ENCODE peak calls at places on chromosomes 6 and 20, in eight cellular contexts. B is cardiac muscle cell; I is ascending aorta; R is CD8-positive, alpha-beta T cell; A is IMR-90; K is left ventricle myocardium inferior; X is heart left ventricle; J is lower lobe of right lung. W is an unnamed sample.

GRCh38 chr6:1667012-1667804 is 57.5 kb downstream of the FOXC1 start:
- DNase-seq in B (no peak), R (no peak), I (no peak), X (no peak), J (no peak), A (peak; percentile 97), K (no peak), W (no peak)

GRCh38 chr20:30912006-30912660 is 345.3 kb upstream of the DEFB115 start:
- DNase-seq in B (peak; percentile 54), X (no peak), K (no peak), J (peak; percentile 10), R (no peak), A (no peak), I (no peak), W (peak; percentile 27)

GRCh38 chr6:46799657-46800056 is 6.5 kb downstream of the MEP1A start:
- DNase-seq in B (no peak), J (no peak), K (no peak), R (no peak), X (no peak), A (no peak), I (no peak), W (no peak)

GRCh38 chr20:23225407-23226060 is 125.1 kb upstream of the NXT1 start:
- DNase-seq in J (peak; percentile 67), A (peak; percentile 82), I (peak; percentile 89), X (peak; percentile 75), K (peak; percentile 48), R (no peak), B (no peak), W (no peak)

GRCh38 chr6:17725083-17725482 is 18.4 kb upstream of the NUP153 start:
- DNase-seq in B (peak; percentile 35), R (no peak), X (peak; percentile 77), K (peak; percentile 68), J (no peak), A (peak; percentile 59), I (peak; percentile 50), W (no peak)

GRCh38 chr6:12844284-12845223 is 128.0 kb downstream of the PHACTR1 start:
- DNase-seq in X (no peak), J (no peak), B (peak; percentile 32), R (no peak), A (peak; percentile 1), K (no peak), I (no peak), W (no peak)

GRCh38 chr6:133609404-133610270 is 279.3 kb upstream of the TCF21 start:
- DNase-seq in X (no peak), J (no peak), I (no peak), B (no peak), K (no peak), A (peak; percentile 100), R (no peak), W (no peak)

GRCh38 chr20:15345287-15345686 is 1007.9 kb upstream of the FLRT3 start:
- DNase-seq in K (no peak), X (no peak), B (no peak), J (no peak), I (no peak), R (no peak), A (no peak), W (no peak)

GRCh38 chr6:79353226-79353625 is 118.7 kb upstream of the HMGN3 start:
- DNase-seq in K (no peak), J (no peak), B (no peak), I (no peak), X (no peak), R (no peak), A (no peak), W (no peak)

GRCh38 chr6:27865952-27866369 is 46.2 kb downstream of the OR2B2 start:
- DNase-seq in K (no peak), R (no peak), X (no peak), I (no peak), J (no peak), A (no peak), B (peak; percentile 29), W (peak; percentile 84)

GRCh38 chr20:63733117-63733516 is 3.3 kb upstream of the LIME1 start:
- DNase-seq in R (no peak), X (no peak), I (no peak), K (no peak), J (no peak), B (no peak), A (no peak), W (no peak)
- H3K27ac ChIP-seq in R (no peak overlapping the region), X (no peak overlapping the region), I (no peak overlapping the region), K (no peak overlapping the region), J (no peak overlapping the region), B (no peak overlapping the region), A (no peak overlapping the region), W (no peak overlapping the region)

GRCh38 chr20:57465943-57466342 is 59.0 kb downstream of the CTCFL start:
- DNase-seq in J (peak; percentile 5), B (no peak), I (no peak), K (no peak), A (no peak), R (no peak), X (no peak), W (peak; percentile 29)
- TF ChIP-seq CTCF in J (peak; percentile 7), B (peak; percentile 16), I (no peak), K (no peak), A (no peak), R (no peak), X (no peak), W (no peak)

DNA sequence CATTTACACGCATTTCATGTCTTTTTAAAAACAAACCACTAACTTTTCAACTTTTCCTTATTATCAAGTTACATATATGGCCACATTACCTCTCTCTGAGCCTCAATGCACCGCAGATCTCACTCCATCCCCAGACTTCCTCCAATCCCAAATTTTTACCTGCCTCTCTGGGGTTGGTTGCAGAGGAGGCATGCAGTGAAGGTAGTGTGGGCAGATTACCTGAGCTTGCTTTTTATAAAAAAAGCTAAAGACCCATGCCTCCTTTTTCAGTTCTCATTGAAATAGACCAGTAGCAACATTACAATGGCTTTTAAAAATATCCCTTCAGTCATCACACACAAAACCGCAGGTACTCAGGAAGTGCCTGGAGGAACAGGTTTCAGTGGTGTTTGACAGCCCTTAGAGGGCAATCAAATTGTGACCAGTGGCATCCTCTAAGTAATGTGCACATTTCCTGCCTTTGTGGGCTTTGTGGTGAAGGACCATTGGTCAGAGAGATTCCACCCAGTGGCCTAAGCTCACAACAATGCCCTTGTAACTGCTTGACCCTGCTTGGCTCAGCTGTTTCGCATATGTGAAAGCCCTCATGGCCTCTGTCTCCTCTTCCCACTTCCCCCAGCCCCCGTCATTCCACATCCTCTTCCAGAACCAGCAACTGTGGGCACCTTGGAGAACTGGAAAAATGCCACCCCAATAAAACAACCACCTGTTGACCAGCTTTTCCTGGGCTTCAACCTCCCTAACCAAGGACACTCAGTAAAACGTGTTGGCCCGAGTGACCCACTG is 30.2 kb upstream of the IL17A start:
- DNase-seq in A (no peak), J (no peak), K (no peak), X (no peak), I (no peak), B (no peak), R (no peak), W (no peak)
- H3K27me3 ChIP-seq in A (no peaks in the 10 kb centered on the region), J (no peaks in the 10 kb centered on the region), K (no peaks in the 10 kb centered on the region), X (no peaks in the 10 kb centered on the region), I (no peaks in the 10 kb centered on the region), B (no peaks in the 10 kb centered on the region), R (no peaks in the 10 kb centered on the region), W (peaks cover 4% of the 10 kb centered on the region)

DNA sequence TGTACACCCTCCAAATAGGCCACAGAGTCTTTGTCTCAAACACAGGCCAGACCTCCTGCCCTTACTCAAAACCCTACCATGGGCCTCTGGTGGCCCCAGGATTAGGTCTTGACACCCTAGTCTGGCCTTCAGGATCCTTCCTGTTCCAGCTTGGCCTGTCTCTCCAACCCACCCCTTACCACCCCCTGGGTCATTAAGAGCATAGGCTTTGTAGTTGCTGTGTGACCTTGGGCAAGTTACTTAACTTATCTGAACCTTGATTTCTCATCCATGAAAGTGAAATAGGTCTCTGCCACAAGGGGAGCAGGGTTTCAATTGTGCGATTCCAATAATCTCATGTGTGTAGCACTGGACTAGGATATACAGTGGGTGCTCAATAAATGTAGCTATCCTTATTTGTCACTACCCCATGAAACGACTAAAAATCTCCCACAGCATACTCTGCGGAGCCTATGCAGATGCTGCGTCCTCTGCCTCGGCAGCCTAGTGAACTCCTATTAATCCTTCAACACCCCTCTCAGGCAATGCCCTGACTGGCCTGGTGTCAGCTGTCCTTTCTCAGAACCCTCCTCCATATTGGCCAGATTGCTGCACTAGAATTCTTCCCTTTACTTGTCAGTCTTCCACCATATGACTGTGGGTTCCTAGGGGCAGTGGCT is 39.7 kb upstream of the NOL4L start:
- DNase-seq in X (no peak), A (no peak), I (no peak), B (no peak), K (no peak), J (no peak), R (no peak), W (no peak)
- H3K27ac ChIP-seq in X (no peak overlapping the region), A (no peak overlapping the region), I (no peak overlapping the region), B (no peak overlapping the region), K (no peak overlapping the region), J (no peak overlapping the region), R (no peak overlapping the region), W (no peak overlapping the region)

GRCh38 chr6:64507661-64508060 is 872.1 kb downstream of the PHF3 start:
- DNase-seq in X (no peak), R (no peak), K (no peak), I (no peak), B (peak; percentile 13), A (no peak), J (no peak), W (no peak)

GRCh38 chr6:64504509-64504908 is 868.9 kb downstream of the PHF3 start:
- DNase-seq in B (no peak), K (no peak), A (peak; percentile 4), R (no peak), I (no peak), X (no peak), J (no peak), W (no peak)

DNA sequence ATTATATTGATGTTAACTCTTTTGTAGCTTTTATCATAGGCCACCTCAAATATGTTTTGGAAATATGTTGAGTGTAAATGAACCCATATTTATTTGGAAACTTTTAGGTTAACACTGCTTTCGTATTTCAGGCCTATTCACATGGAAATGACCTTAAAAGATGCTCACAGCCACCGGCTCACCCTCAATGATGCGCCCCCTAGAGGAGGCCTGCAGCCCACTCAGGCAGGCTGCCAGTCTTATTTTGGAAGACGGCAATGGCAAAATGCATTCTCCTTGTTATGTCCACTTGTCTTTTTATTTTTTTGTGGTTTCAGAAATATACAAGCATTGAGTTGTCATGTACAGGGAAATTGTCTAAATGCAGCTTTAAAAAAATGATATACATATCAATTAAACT is 869.7 kb downstream of the PHF3 start:
- DNase-seq in B (peak; percentile 29), A (no peak), X (no peak), I (no peak), R (no peak), K (no peak), J (no peak), W (peak; percentile 52)
- TF ChIP-seq CTCF in B (peak; percentile 47), A (peak; percentile 26), X (no peak), I (no peak), R (no peak), K (peak; percentile 22), J (peak; percentile 29), W (no peak)